ENCODE peak calls at places on chromosomes 5 and 9, in four cellular contexts. Q is SK-N-SH, Z is HepG2, G is K562. W is an unnamed sample.

GRCh38 chr5:68012831-68013230 is 202.7 kb upstream of the PIK3R1 start:
- DNase-seq in Q (no peak), Z (no peak), G (no peak), W (no peak)

GRCh38 chr5:123456242-123456641 is 33.0 kb upstream of the CEP120 start:
- DNase-seq in Q (no peak), Z (no peak), G (no peak), W (no peak)

GRCh38 chr9:105246656-105247162 is 2.3 kb downstream of the SLC44A1 start:
- DNase-seq in Q (no peak), Z (no peak), G (no peak), W (no peak)

GRCh38 chr5:1054799-1055775 is 46.5 kb downstream of the NKD2 start:
- DNase-seq in Q (peak), Z (no peak), G (no peak), W (no peak)

GRCh38 chr9:21519855-21520434 is 37.8 kb upstream of the IFNE start:
- DNase-seq in Q (no peak), Z (no peak), G (no peak), W (no peak)

GRCh38 chr5:138449501-138450239 is 10.8 kb downstream of the REEP2 start:
- DNase-seq in Q (peak), Z (peak), G (peak), W (no peak)

GRCh38 chr9:93659044-93659836 is 82.9 kb downstream of the PHF2 start:
- DNase-seq in Q (no peak), Z (no peak), G (no peak), W (no peak)

GRCh38 chr9:91117959-91118651 is 243.6 kb downstream of the AUH start:
- DNase-seq in Q (no peak), Z (no peak), G (no peak), W (no peak)

GRCh38 chr9:109411818-109412352 is 86.2 kb downstream of the PTPN3 start:
- DNase-seq in Q (peak), Z (no peak), G (peak), W (peak)

GRCh38 chr9:137297060-137297664 is 4.9 kb downstream of the NRARP start:
- DNase-seq in Q (no peak), Z (no peak), G (no peak), W (no peak)

GRCh38 chr9:125993423-125993935 is 246.3 kb downstream of the PBX3 start:
- DNase-seq in Q (peak), Z (no peak), G (no peak), W (no peak)

GRCh38 chr5:158616707-158617106 is 483.0 kb downstream of the EBF1 start:
- DNase-seq in Q (no peak), Z (no peak), G (no peak), W (no peak)

GRCh38 chr5:138668981-138669380 is 84.2 kb upstream of the CTNNA1 start:
- DNase-seq in Q (no peak), Z (no peak), G (no peak), W (no peak)

GRCh38 chr9:98536542-98537173 is 172.1 kb downstream of the GABBR2 start:
- DNase-seq in Q (no peak), Z (peak), G (peak), W (peak)

GRCh38 chr5:171984748-171985419 is 21.6 kb downstream of the FBXW11 start:
- DNase-seq in Q (peak), Z (no peak), G (no peak), W (no peak)

GRCh38 chr9:98159301-98159700 is 33.1 kb downstream of the CORO2A start:
- DNase-seq in Q (no peak), Z (no peak), G (no peak), W (no peak)

GRCh38 chr9:129021091-129021490 is 7.0 kb downstream of the SH3GLB2 start:
- DNase-seq in Q (no peak), Z (no peak), G (no peak), W (peak)

GRCh38 chr5:64166201-64166959 is 737 bp downstream of the RNF180 start:
- DNase-seq in Q (no peak), Z (no peak), G (no peak), W (no peak)

GRCh38 chr5:140023611-140024191 is 19.4 kb downstream of the NRG2 start:
- DNase-seq in Q (no peak), Z (no peak), G (no peak), W (no peak)

GRCh38 chr9:127132921-127133647 is 10.6 kb upstream of the ANGPTL2 start:
- DNase-seq in Q (no peak), Z (no peak), G (no peak), W (no peak)
- TF ChIP-seq YY1 in Q (no peak), Z (no peak), G (no peak), W (no peak)

GRCh38 chr9:4639420-4639819 is 22.7 kb upstream of the PLPP6 start:
- DNase-seq in Q (no peak), Z (no peak), G (no peak), W (no peak)

GRCh38 chr9:4638968-4639367 is 23.1 kb upstream of the PLPP6 start:
- DNase-seq in Q (no peak), Z (no peak), G (no peak), W (no peak)

GRCh38 chr9:4642351-4642750 is 19.7 kb upstream of the PLPP6 start:
- DNase-seq in Q (no peak), Z (no peak), G (no peak), W (no peak)

DNA sequence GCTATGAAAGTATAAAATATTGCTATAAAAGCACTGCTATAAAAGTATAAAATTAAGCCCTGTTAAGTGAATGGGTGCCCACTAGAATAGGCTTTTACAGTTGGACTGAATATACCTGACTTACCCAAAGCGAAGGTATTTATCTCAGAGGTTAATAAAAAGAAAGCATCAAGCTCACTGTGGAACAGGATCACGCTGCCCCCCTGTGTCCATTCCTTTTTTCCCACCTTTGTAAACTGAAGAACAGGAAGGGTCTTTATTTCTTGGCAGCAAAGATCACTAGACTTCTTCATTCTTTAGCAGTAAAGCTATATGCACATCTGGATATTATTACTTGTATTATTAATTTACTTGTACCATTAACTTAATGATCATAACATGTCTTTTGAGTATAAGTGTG is 22.1 kb upstream of the PLPP6 start:
- DNase-seq in Q (peak), Z (peak), G (peak), W (no peak)
- TF ChIP-seq NFIC in Q (no peak), Z (no peak), G (no peak), W (no peak)

GRCh38 chr5:179794575-179794974 is 789 bp downstream of the LTC4S start:
- DNase-seq in Q (no peak), Z (no peak), G (no peak), W (no peak)

GRCh38 chr5:179791881-179792611 is 1.7 kb upstream of the LTC4S start:
- DNase-seq in Q (peak), Z (no peak), G (no peak), W (no peak)

GRCh38 chr5:179794171-179794570 is 385 bp downstream of the LTC4S start:
- DNase-seq in Q (no peak), Z (no peak), G (no peak), W (no peak)

GRCh38 chr5:179792612-179793469 is 945 bp upstream of the LTC4S start:
- DNase-seq in Q (no peak), Z (no peak), G (no peak), W (no peak)

DNA sequence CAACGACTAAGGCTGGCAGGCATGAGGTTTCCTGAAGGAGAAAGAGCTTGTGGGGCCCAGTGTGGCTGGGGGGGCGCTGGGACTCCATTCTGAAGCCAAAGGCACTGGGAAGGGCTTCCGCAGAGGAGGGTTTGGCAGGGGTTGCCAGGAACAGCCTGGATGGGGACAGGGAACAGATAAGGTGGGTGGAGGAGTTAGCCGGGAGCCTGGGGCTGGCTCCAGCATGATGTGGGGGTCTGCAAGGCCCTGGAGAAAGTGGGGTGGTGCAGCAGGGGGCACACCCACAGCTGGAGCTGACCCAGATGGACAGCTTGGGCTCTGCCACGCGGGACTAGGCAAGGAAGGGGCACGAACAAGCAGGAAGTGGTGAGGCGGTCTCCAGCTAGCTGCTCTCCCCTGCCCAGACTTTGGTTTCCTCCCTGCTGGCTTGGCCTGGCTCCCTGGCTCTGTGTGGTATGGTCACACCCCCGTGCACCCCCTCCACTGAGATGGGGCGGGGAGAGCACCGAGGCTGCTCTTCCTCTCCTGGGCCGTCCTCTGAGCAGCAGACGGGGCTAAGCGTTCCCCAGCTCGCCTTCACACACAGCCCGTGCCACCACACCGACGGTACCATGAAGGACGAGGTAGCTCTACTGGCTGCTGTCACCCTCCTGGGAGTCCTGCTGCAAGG is at the start of gene LTC4S:
- DNase-seq in Q (no peak), Z (no peak), G (no peak), W (no peak)
- TF ChIP-seq YY1 in Q (no peak), Z (no peak), G (no peak), W (no peak)

GRCh38 chr5:179280095-179280490 is 65.2 kb downstream of the ADAMTS2 start:
- DNase-seq in Q (no peak), Z (no peak), G (no peak), W (no peak)
- TF ChIP-seq NFIC in Q (no peak), Z (no peak), G (no peak), W (no peak)

GRCh38 chr9:131603711-131604439 is 58.6 kb downstream of the PRRT1B start:
- DNase-seq in Q (no peak), Z (no peak), G (no peak), W (no peak)
- TF ChIP-seq YY1 in Q (no peak), Z (no peak), G (no peak), W (no peak)

GRCh38 chr5:168908207-168908606 is 329.0 kb upstream of the PANK3 start:
- DNase-seq in Q (no peak), Z (no peak), G (no peak), W (no peak)
- TF ChIP-seq NFIC in Q (peak), Z (no peak), G (no peak), W (no peak)